ENCODE peak calls at places on chromosomes 7 and 10, in five cellular contexts. D is NCI-H82, O is left ventricle myocardium superior, E is GM04503, F is left lung. P is an unnamed sample.

GRCh38 chr10:124515244-124515970 is 53.8 kb downstream of the LHPP start:
- DNase-seq in D (no peak), O (no peak), E (no peak), F (no peak), P (no peak)

GRCh38 chr7:73738220-73738611 is 386 bp downstream of the ABHD11 start:
- DNase-seq in D (peak), E (no peak), O (peak), F (peak), P (peak)

GRCh38 chr10:101229275-101230184 is at the start of gene LBX1:
- DNase-seq in E (no peak), D (peak), O (no peak), F (no peak), P (peak)

GRCh38 chr7:41984888-41985287 is 252.1 kb downstream of the GLI3 start:
- DNase-seq in D (no peak), O (no peak), F (no peak), E (no peak), P (no peak)

GRCh38 chr10:18145652-18146051 is 5.4 kb downstream of the CACNB2 start:
- DNase-seq in F (no peak), D (no peak), O (no peak), E (no peak), P (no peak)

GRCh38 chr10:112375721-112376577 is 2.0 kb downstream of the ACSL5 start:
- DNase-seq in O (peak), E (no peak), D (no peak), F (peak), P (no peak)

GRCh38 chr7:151088856-151089699 is 2.8 kb downstream of the AGAP3 start:
- DNase-seq in D (peak), O (peak), E (no peak), F (peak), P (no peak)

GRCh38 chr7:11485626-11486025 is 346.4 kb downstream of the THSD7A start:
- DNase-seq in F (no peak), D (no peak), E (no peak), O (no peak), P (no peak)

GRCh38 chr7:26646666-26647065 is 217.7 kb downstream of the SKAP2 start:
- DNase-seq in E (no peak), F (no peak), D (no peak), O (no peak), P (no peak)

GRCh38 chr7:141456298-141456697 is 94.9 kb upstream of the AGK start:
- DNase-seq in E (no peak), D (no peak), O (peak), F (no peak), P (no peak)

GRCh38 chr7:132402096-132402495 is 174.2 kb downstream of the PLXNA4 start:
- DNase-seq in E (no peak), O (no peak), D (peak), F (no peak), P (no peak)

GRCh38 chr10:122648599-122649428 is 50.8 kb downstream of the C10orf120 start:
- DNase-seq in F (no peak), D (peak), O (peak), E (no peak), P (peak)

GRCh38 chr10:66514666-66515065 is 411.2 kb upstream of the LRRTM3 start:
- DNase-seq in O (no peak), E (no peak), D (no peak), F (no peak), P (no peak)

GRCh38 chr10:29408847-29409240 is 120.0 kb downstream of the LYZL1 start:
- DNase-seq in F (no peak), D (no peak), E (no peak), O (no peak), P (no peak)

GRCh38 chr10:44859546-44860285 is 51.4 kb upstream of the TMEM72 start:
- DNase-seq in F (no peak), O (no peak), E (no peak), D (no peak), P (peak)

GRCh38 chr7:128031901-128032604 is 816 bp upstream of the LRRC4 start:
- DNase-seq in O (peak), F (peak), D (peak), E (peak), P (peak)

GRCh38 chr10:97709746-97710078 is 3.8 kb upstream of the MARVELD1 start:
- DNase-seq in D (no peak), O (no peak), E (no peak), F (no peak), P (no peak)

GRCh38 chr7:106895246-106895864 is 30.3 kb downstream of the PIK3CG start:
- DNase-seq in O (no peak), D (no peak), E (no peak), F (no peak), P (no peak)

GRCh38 chr7:132270517-132270916 is 305.8 kb downstream of the PLXNA4 start:
- DNase-seq in D (no peak), F (no peak), O (no peak), E (no peak), P (no peak)

GRCh38 chr7:37643876-37644275 is 39.7 kb upstream of the GPR141 start:
- DNase-seq in F (no peak), D (peak), O (no peak), E (no peak), P (no peak)

GRCh38 chr10:102644066-102644645 is at the start of gene TRIM8:
- DNase-seq in E (no peak), F (no peak), D (peak), O (peak), P (peak)

GRCh38 chr10:104441601-104442000 is 88.0 kb downstream of the CFAP58 start:
- DNase-seq in O (no peak), F (no peak), D (no peak), E (peak), P (no peak)

GRCh38 chr7:157211710-157212109 is 73.0 kb downstream of the UBE3C start:
- DNase-seq in F (no peak), E (no peak), D (peak), O (no peak), P (peak)

GRCh38 chr10:14723052-14723689 is 51.5 kb downstream of the FAM107B start:
- DNase-seq in F (no peak), E (no peak), D (peak), O (no peak), P (no peak)

GRCh38 chr7:71784180-71784579 is 628.0 kb downstream of the CALN1 start:
- DNase-seq in E (no peak), O (no peak), F (no peak), D (no peak), P (no peak)

GRCh38 chr10:79239930-79240713 is 107.1 kb upstream of the PPIF start:
- DNase-seq in E (no peak), O (no peak), F (no peak), D (no peak), P (no peak)

GRCh38 chr7:118286131-118286530 is 61.6 kb downstream of the ANKRD7 start:
- DNase-seq in O (no peak), F (no peak), E (no peak), D (peak), P (peak)

GRCh38 chr10:117754770-117755510 is 212.4 kb downstream of the EMX2 start:
- DNase-seq in D (peak), O (no peak), E (no peak), F (no peak), P (no peak)

GRCh38 chr7:43750016-43750887 is 8.2 kb upstream of the BLVRA start:
- DNase-seq in O (peak), D (peak), F (no peak), E (no peak), P (no peak)

GRCh38 chr7:28988818-28989595 is 30.9 kb upstream of the TRIL start:
- DNase-seq in F (no peak), D (no peak), O (peak), E (peak), P (no peak)

GRCh38 chr10:90407116-90407515 is 450.7 kb downstream of the HTR7 start:
- DNase-seq in D (no peak), F (no peak), E (no peak), O (no peak), P (no peak)

GRCh38 chr10:126867567-126868365 is 37.5 kb upstream of the DOCK1 start:
- DNase-seq in O (no peak), E (peak), F (no peak), D (no peak), P (no peak)

GRCh38 chr7:47539398-47540052 is 42.4 kb downstream of the TNS3 start:
- DNase-seq in D (no peak), E (no peak), F (no peak), O (no peak), P (no peak)

GRCh38 chr7:116341222-116341907 is 131.0 kb downstream of the TES start:
- DNase-seq in O (no peak), D (no peak), E (no peak), F (no peak), P (no peak)

GRCh38 chr7:26547156-26547555 is 255.5 kb downstream of the SNX10 start:
- DNase-seq in O (no peak), F (no peak), D (no peak), E (no peak), P (no peak)

GRCh38 chr7:129947701-129948100 is 5.1 kb downstream of the UBE2H start:
- DNase-seq in F (peak), E (no peak), D (no peak), O (no peak), P (no peak)

GRCh38 chr7:43642897-43643630 is 60.2 kb downstream of the STK17A start:
- DNase-seq in E (no peak), D (no peak), O (no peak), F (no peak), P (no peak)

GRCh38 chr10:3468919-3469638 is 296.5 kb upstream of the PITRM1 start:
- DNase-seq in F (peak), O (peak), D (peak), E (peak), P (no peak)